ENCODE peak calls at places on chromosomes 3 and 15, in five cellular contexts. S is AG09309, N is astrocyte of the cerebellum, H is kidney epithelial cell, C is fibroblast of the aortic adventitia. X is an unnamed sample.

GRCh38 chr3:28053759-28054158 is 187.7 kb upstream of the CMC1 start:
- DNase-seq in H (no peak), C (peak), S (peak), N (no peak), X (peak)

GRCh38 chr3:79002465-79003372 is 765.1 kb downstream of the ROBO1 start:
- DNase-seq in H (no peak), S (no peak), C (no peak), N (no peak), X (no peak)

GRCh38 chr15:83846847-83847246 is 192.9 kb downstream of the ADAMTSL3 start:
- DNase-seq in C (peak), N (no peak), H (no peak), S (peak), X (no peak)

GRCh38 chr3:123071146-123071545 is 4.3 kb downstream of the PDIA5 start:
- DNase-seq in N (no peak), H (no peak), S (no peak), C (peak), X (no peak)

GRCh38 chr15:31374986-31375385 is 48.4 kb downstream of the KLF13 start:
- DNase-seq in N (no peak), C (no peak), H (no peak), S (no peak), X (no peak)

GRCh38 chr15:63473999-63474809 is 30.2 kb upstream of the USP3 start:
- DNase-seq in S (no peak), N (peak), H (peak), C (peak), X (no peak)

GRCh38 chr3:53491276-53491675 is 3.1 kb upstream of the CACNA1D start:
- DNase-seq in C (no peak), S (no peak), H (no peak), N (no peak), X (no peak)

GRCh38 chr15:69996842-69997478 is 100.8 kb downstream of the TLE3 start:
- DNase-seq in N (no peak), C (no peak), H (no peak), S (no peak), X (no peak)

GRCh38 chr3:23112491-23112890 is 90.6 kb upstream of the UBE2E2 start:
- DNase-seq in N (no peak), S (no peak), C (no peak), H (no peak), X (no peak)

GRCh38 chr3:59093521-59093920 is 43.7 kb upstream of the CFAP20DC start:
- DNase-seq in N (no peak), H (no peak), C (no peak), S (no peak), X (no peak)

GRCh38 chr15:40909662-40910625 is 15.7 kb downstream of the VPS18 start:
- DNase-seq in H (no peak), C (peak), N (no peak), S (peak), X (no peak)

GRCh38 chr3:184874709-184875644 is 63.0 kb downstream of the VPS8 start:
- DNase-seq in C (peak), S (no peak), H (no peak), N (peak), X (no peak)

GRCh38 chr3:46127503-46127902 is 80.6 kb downstream of the CCR1 start:
- DNase-seq in H (peak), N (peak), S (peak), C (peak), X (peak)

GRCh38 chr3:129358177-129359101 is 70.0 kb downstream of the EFCAB12 start:
- DNase-seq in H (no peak), S (no peak), C (no peak), N (no peak), X (no peak)

GRCh38 chr3:48595526-48596121 is 495 bp upstream of the COL7A1 start:
- DNase-seq in H (peak), S (peak), C (peak), N (peak), X (no peak)
- H3K4me3 ChIP-seq in H (peak), S (peak), C (peak), N (peak), X (peak)

DNA sequence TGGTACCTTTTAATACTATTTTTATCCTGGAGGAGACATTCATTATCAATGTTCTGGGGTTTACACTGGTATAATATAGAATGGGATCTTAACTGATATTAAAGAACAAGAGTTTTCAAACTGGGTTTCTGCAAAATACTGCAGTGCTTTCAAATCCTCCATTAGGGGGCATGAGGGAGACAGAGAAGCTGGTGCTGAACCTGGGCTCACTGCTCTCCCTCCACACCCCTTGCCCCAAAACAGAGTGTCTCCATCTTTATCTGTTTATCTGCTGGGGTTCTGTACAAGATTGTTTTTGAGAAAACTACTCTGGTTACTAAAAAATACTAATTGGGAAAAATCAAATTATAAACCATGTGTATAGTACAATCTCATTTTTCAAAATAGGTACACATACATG is 41.7 kb downstream of the CADPS start:
- DNase-seq in H (no peak), N (no peak), C (no peak), S (no peak), X (no peak)
- TF ChIP-seq CTCF in H (peak), N (peak), C (no peak), S (peak), X (peak)

GRCh38 chr3:101081990-101082389 is 88.8 kb upstream of the ABI3BP start:
- DNase-seq in C (peak), N (peak), H (no peak), S (no peak), X (no peak)
- H3K4me3 ChIP-seq in C (no peak), N (no peak), H (no peak), S (no peak), X (no peak)

DNA sequence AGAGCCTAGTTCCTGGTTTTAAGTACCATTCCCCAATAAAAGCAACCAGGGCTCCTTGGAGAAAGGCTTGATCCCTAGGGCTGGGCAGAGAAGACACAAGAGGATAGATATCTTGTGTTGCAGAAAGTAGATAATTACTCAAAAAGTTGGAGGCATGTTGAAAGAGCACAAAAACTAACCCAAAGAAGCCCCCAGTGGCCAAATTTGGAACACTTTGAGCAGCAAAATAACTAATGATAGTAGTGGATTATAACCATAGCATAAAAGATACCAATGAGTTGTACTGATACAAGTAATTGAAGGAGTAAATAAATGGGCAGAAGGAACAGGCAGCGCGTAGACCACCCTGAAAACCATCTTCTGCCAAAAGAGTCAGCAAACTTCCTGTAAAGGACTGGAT is 12.0 kb downstream of the EXOSC7 start:
- DNase-seq in H (no peak), C (peak), N (no peak), S (no peak), X (no peak)
- TF ChIP-seq CTCF in H (peak), C (peak), N (peak), S (peak), X (peak)

GRCh38 chr15:66188464-66188863 is 65.1 kb downstream of the MEGF11 start:
- DNase-seq in S (no peak), N (no peak), H (no peak), C (no peak), X (no peak)
- H3K4me3 ChIP-seq in S (no peak), N (no peak), H (no peak), C (no peak), X (no peak)

GRCh38 chr15:43777293-43777819 is 590 bp upstream of the ELL3 start:
- DNase-seq in C (peak), N (no peak), S (no peak), H (no peak), X (no peak)

GRCh38 chr15:43776101-43776717 is 557 bp downstream of the ELL3 start:
- DNase-seq in N (no peak), S (no peak), C (no peak), H (no peak), X (no peak)

GRCh38 chr15:43774062-43774461 is 2.7 kb downstream of the ELL3 start:
- DNase-seq in N (no peak), C (no peak), H (no peak), S (no peak), X (no peak)

GRCh38 chr15:43776718-43777292 is at the start of gene ELL3:
- DNase-seq in H (no peak), C (peak), N (no peak), S (no peak), X (no peak)

GRCh38 chr15:43775411-43775965 is 1.3 kb downstream of the ELL3 start:
- DNase-seq in S (no peak), H (no peak), N (no peak), C (peak), X (no peak)
- TF ChIP-seq CTCF in S (peak), H (peak), N (peak), C (no peak), X (peak)

DNA sequence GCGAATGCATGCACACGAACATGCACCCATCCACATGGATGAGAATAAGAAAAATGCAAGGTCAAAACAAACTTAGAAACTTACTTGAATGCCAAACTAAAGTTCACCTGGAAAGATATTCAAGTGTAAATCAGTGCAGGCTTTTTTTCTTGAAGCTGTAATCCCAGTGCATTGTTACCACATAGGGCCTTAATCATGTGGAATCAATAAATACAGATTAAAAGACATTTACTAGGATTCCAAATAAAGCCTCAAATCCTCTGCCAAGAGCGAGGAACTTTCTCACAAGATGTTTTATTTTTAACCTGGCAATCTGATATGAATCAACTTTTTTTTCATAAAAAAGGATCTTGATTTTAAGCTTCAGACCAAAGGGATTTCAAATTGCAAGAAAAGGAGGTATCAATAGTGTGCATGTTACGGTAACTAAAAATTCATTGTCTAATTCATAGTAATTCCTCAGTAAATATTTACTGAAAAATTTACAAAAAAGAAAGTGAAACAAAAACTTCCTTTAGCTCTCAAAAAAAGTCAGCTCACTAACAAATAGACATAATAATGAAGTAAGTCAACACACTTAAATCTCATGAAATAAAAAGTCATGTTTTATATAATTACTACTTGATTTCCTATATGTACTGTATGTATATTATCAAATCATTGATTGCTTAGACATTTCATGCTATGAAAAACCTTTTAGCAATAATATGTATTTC is 978.6 kb downstream of the PLOD2 start:
- DNase-seq in S (peak), C (peak), N (no peak), H (no peak), X (no peak)
- H3K4me3 ChIP-seq in S (no peak), C (peak), N (no peak), H (no peak), X (no peak)